ENCODE peak calls at places on chromosomes 13 and 19, in eight cellular contexts. K is breast epithelium, X is ovary, G is adrenal gland, E is GM12892, B is erythroblast, V is IMR-90, Z is body of pancreas. R is an unnamed sample.

GRCh38 chr13:36090592-36090991 is 40.6 kb downstream of the DCLK1 start:
- DNase-seq in V (no peak), K (no peak), Z (no peak), G (no peak), X (no peak), B (no peak), E (no peak), R (no peak)

GRCh38 chr13:94272038-94272437 is 207.4 kb downstream of the DCT start:
- DNase-seq in X (no peak), G (no peak), E (no peak), B (no peak), K (no peak), V (peak), Z (no peak), R (no peak)

GRCh38 chr19:3830841-3831589 is 37.8 kb downstream of the ZFR2 start:
- DNase-seq in Z (no peak), X (no peak), V (no peak), G (no peak), E (no peak), B (no peak), K (no peak), R (no peak)

GRCh38 chr13:42968906-42969305 is 23.1 kb downstream of the EPSTI1 start:
- DNase-seq in V (no peak), B (no peak), Z (no peak), K (peak), E (no peak), X (no peak), G (no peak), R (no peak)

GRCh38 chr19:43625918-43626579 is 6.6 kb upstream of the ZNF428 start:
- DNase-seq in E (no peak), X (no peak), Z (no peak), V (no peak), K (no peak), B (peak), G (no peak), R (no peak)

GRCh38 chr13:28392896-28393295 is 102.0 kb downstream of the FLT1 start:
- DNase-seq in E (no peak), X (no peak), Z (no peak), B (no peak), V (no peak), G (no peak), K (no peak), R (no peak)

GRCh38 chr13:106357198-106357597 is 178.3 kb downstream of the EFNB2 start:
- DNase-seq in G (no peak), X (no peak), V (peak), B (no peak), E (no peak), K (no peak), Z (no peak), R (no peak)

GRCh38 chr19:44961821-44962220 is 6.6 kb downstream of the CLPTM1 start:
- DNase-seq in G (no peak), Z (no peak), X (no peak), K (no peak), V (no peak), B (no peak), E (no peak), R (no peak)

GRCh38 chr13:108463365-108463764 is 166.0 kb upstream of the MYO16 start:
- DNase-seq in E (no peak), G (no peak), K (no peak), Z (no peak), V (peak), X (no peak), B (no peak), R (no peak)

GRCh38 chr13:39602277-39602613 is 748 bp downstream of the LHFPL6 start:
- DNase-seq in X (no peak), K (no peak), Z (no peak), V (no peak), E (peak), B (peak), G (no peak), R (no peak)

GRCh38 chr19:51784922-51785690 is 9.9 kb upstream of the FPR3 start:
- DNase-seq in E (no peak), X (no peak), G (peak), V (no peak), Z (peak), K (peak), B (no peak), R (peak)

GRCh38 chr13:112325941-112326645 is 50.1 kb upstream of the SPACA7 start:
- DNase-seq in Z (no peak), V (no peak), X (no peak), E (no peak), G (no peak), K (no peak), B (no peak), R (no peak)

GRCh38 chr13:75145926-75146325 is 336.0 kb downstream of the TBC1D4 start:
- DNase-seq in K (no peak), V (no peak), X (no peak), E (no peak), B (no peak), Z (no peak), G (no peak), R (no peak)

GRCh38 chr19:40104754-40105153 is 14.0 kb upstream of the ZNF780A start:
- DNase-seq in X (no peak), G (no peak), E (no peak), B (no peak), Z (no peak), K (no peak), V (no peak), R (no peak)

DNA sequence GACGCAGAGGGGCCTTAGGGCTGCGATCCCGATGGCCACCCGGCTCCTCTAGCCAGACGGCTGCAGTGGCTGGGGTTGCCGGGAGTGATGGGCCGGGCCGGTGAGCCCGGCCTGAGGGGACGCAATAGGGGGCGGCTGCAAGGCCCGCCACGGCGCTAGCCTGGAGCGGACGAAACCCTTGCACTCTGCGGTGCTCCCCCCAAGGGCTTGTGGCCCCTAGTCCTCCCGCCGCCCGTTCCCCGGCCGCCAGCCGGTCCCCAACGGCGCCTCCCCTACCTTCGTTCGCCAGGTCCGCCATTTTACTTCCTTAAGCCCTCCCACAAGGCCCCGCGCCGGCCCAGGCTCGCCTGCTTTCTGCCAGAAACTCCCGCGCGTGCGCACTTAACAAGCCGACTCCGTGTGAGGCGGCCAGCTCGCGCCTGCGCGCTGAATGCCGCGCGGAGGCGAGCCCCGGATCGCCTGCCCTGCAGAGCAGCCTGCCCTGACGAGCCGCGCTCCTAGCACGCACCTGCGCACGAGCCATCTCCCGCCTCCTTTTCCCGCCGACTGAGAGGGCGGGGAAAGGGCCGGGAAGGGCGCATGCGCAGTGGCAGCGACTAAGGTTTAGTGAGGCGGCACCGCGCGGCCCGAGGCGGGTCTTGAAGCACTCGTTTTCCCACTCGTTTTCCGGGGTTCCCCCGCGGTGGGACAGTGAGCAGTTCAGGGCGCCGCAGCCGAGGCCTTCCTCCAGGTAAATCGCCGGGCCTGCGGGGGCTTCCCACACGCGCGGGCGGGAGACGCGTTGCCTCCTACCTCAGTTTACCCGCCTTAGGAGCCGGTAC is at the start of gene RANBP3:
- DNase-seq in B (peak), E (peak), G (peak), Z (peak), V (peak), X (peak), K (peak), R (peak)
- TF ChIP-seq POLR2A in B (peak), E (peak), G (peak), Z (peak), V (no peak), X (peak), K (no peak), R (no peak)

GRCh38 chr13:45838171-45838745 is 13.3 kb downstream of the SIAH3 start:
- DNase-seq in B (no peak), G (no peak), X (no peak), V (no peak), Z (no peak), K (no peak), E (no peak), R (no peak)

GRCh38 chr13:45831851-45832250 is 19.7 kb downstream of the SIAH3 start:
- DNase-seq in X (no peak), E (no peak), K (no peak), B (no peak), V (no peak), Z (no peak), G (no peak), R (no peak)

GRCh38 chr13:45833242-45833641 is 18.3 kb downstream of the SIAH3 start:
- DNase-seq in B (no peak), G (peak), E (no peak), V (no peak), K (no peak), X (no peak), Z (no peak), R (no peak)

GRCh38 chr13:45833663-45834062 is 17.9 kb downstream of the SIAH3 start:
- DNase-seq in G (peak), B (no peak), K (peak), X (no peak), V (peak), E (no peak), Z (no peak), R (no peak)

GRCh38 chr13:45834411-45834994 is 17.1 kb downstream of the SIAH3 start:
- DNase-seq in E (no peak), B (no peak), K (no peak), X (no peak), Z (no peak), G (no peak), V (no peak), R (no peak)
- TF ChIP-seq POLR2A in E (no peak), B (no peak), K (no peak), X (no peak), Z (no peak), G (no peak), V (no peak), R (no peak)

GRCh38 chr19:10105241-10106099 is 692 bp upstream of the PPAN start:
- DNase-seq in K (no peak), X (no peak), E (no peak), B (no peak), V (no peak), G (no peak), Z (no peak), R (no peak)

GRCh38 chr19:10106100-10106936 is at the start of gene PPAN:
- DNase-seq in K (peak), G (peak), Z (peak), X (peak), V (peak), E (peak), B (peak), R (peak)

GRCh38 chr19:10104130-10104513 is 1.6 kb upstream of the ANGPTL6 start:
- DNase-seq in G (no peak), B (no peak), K (no peak), X (no peak), Z (no peak), E (no peak), V (no peak), R (no peak)

GRCh38 chr19:10102787-10103236 is 334 bp upstream of the ANGPTL6 start:
- DNase-seq in X (no peak), E (no peak), K (no peak), Z (no peak), G (no peak), V (no peak), B (no peak), R (no peak)

GRCh38 chr19:10104665-10105221 is 1.4 kb upstream of the PPAN start:
- DNase-seq in X (no peak), E (no peak), K (no peak), Z (no peak), G (no peak), V (no peak), B (peak), R (no peak)
- TF ChIP-seq POLR2A in X (no peak), E (peak), K (no peak), Z (no peak), G (no peak), V (no peak), B (no peak), R (no peak)

GRCh38 chr19:28956971-28957370 is 256.0 kb downstream of the UQCRFS1 start:
- DNase-seq in E (no peak), B (no peak), K (no peak), G (no peak), V (no peak), X (no peak), Z (no peak), R (no peak)
- TF ChIP-seq POLR2A in E (no peak), B (no peak), K (no peak), G (no peak), V (no peak), X (no peak), Z (no peak), R (no peak)

GRCh38 chr19:37466798-37467607 is at the start of gene ZNF569:
- DNase-seq in G (peak), Z (peak), B (peak), X (peak), V (peak), K (peak), E (peak), R (peak)
- TF ChIP-seq POLR2A in G (no peak), Z (peak), B (peak), X (no peak), V (no peak), K (no peak), E (peak), R (no peak)

GRCh38 chr13:47621931-47622330 is 379.1 kb downstream of the SUCLA2 start:
- DNase-seq in G (no peak), V (peak), B (no peak), X (no peak), E (no peak), K (no peak), Z (no peak), R (no peak)
- TF ChIP-seq POLR2A in G (no peak), V (no peak), B (no peak), X (no peak), E (no peak), K (no peak), Z (no peak), R (no peak)

GRCh38 chr19:10961073-10961762 is 388 bp downstream of the SMARCA4 start:
- DNase-seq in K (peak), B (peak), E (no peak), Z (peak), X (peak), V (no peak), G (peak), R (no peak)

GRCh38 chr19:10961763-10962536 is 1.1 kb downstream of the SMARCA4 start:
- DNase-seq in K (no peak), E (no peak), G (no peak), B (no peak), X (no peak), Z (no peak), V (peak), R (no peak)

GRCh38 chr19:10963865-10964264 is 3.0 kb downstream of the SMARCA4 start:
- DNase-seq in B (no peak), V (no peak), K (no peak), E (no peak), G (no peak), Z (no peak), X (no peak), R (no peak)

GRCh38 chr19:10962863-10963262 is 2.0 kb downstream of the SMARCA4 start:
- DNase-seq in G (no peak), B (no peak), K (no peak), X (no peak), V (no peak), E (no peak), Z (no peak), R (no peak)

GRCh38 chr19:10960314-10961072 is at the start of gene SMARCA4:
- DNase-seq in X (peak), Z (peak), E (peak), G (peak), K (peak), B (peak), V (peak), R (peak)
- TF ChIP-seq POLR2A in X (peak), Z (peak), E (peak), G (peak), K (peak), B (peak), V (peak), R (peak)